ENCODE peak calls at places on chromosomes 13 and 19, in ten cellular contexts. O is PC-3, F is AG09309, N is thoracic aorta, M is B cell, A is psoas muscle, Y is colonic mucosa, T is tibial nerve, X is AG09319, S is AG04450. I is an unnamed sample.

GRCh38 chr19:10505583-10506229 is 2.5 kb upstream of the KEAP1 start:
- DNase-seq in O (peak; percentile 79), F (no peak), N (peak; percentile 25), M (peak; percentile 80), A (peak; percentile 75), Y (peak; percentile 87), T (peak; percentile 81), X (no peak), S (no peak), I (peak; percentile 52)

GRCh38 chr13:27833206-27833605 is 40.9 kb downstream of the GSX1 start:
- DNase-seq in O (no peak), F (no peak), N (no peak), M (no peak), A (no peak), Y (no peak), T (no peak), X (no peak), S (no peak), I (no peak)

GRCh38 chr13:52162279-52163101 is 3.1 kb upstream of the NEK3 start:
- DNase-seq in O (peak; percentile 52), F (no peak), N (no peak), M (no peak), A (no peak), Y (no peak), T (no peak), X (no peak), S (no peak), I (no peak)

GRCh38 chr13:49308104-49308875 is 60.6 kb downstream of the CDADC1 start:
- DNase-seq in O (no peak), F (no peak), N (peak; percentile 73), M (no peak), A (peak; percentile 85), Y (peak; percentile 63), T (peak; percentile 89), X (peak; percentile 14), S (no peak), I (peak; percentile 44)

GRCh38 chr19:17419154-17419490 is 725 bp upstream of the MVB12A start:
- DNase-seq in O (no peak), F (no peak), N (no peak), M (no peak), A (no peak), Y (no peak), T (no peak), X (no peak), S (no peak), I (no peak)

GRCh38 chr19:39870171-39870971 is 24.2 kb upstream of the FBL start:
- DNase-seq in O (no peak), F (no peak), N (no peak), M (no peak), A (no peak), Y (no peak), T (no peak), X (no peak), S (no peak), I (no peak)

GRCh38 chr19:57789288-57789687 is 19.8 kb downstream of the ZNF586 start:
- DNase-seq in O (no peak), F (no peak), N (no peak), M (no peak), A (no peak), Y (no peak), T (no peak), X (no peak), S (no peak), I (no peak)

GRCh38 chr19:13118424-13119193 is 545 bp downstream of the NACC1 start:
- DNase-seq in O (peak; percentile 66), F (no peak), N (no peak), M (peak; percentile 39), A (peak; percentile 64), Y (peak; percentile 64), T (no peak), X (no peak), S (no peak), I (no peak)

GRCh38 chr13:103188688-103189326 is 122.6 kb upstream of the SLC10A2 start:
- DNase-seq in O (peak; percentile 48), F (no peak), N (no peak), M (peak; percentile 4), A (no peak), Y (no peak), T (no peak), X (no peak), S (no peak), I (no peak)
- TF ChIP-seq CTCF in O (peak; percentile 72), F (no peak), N (peak; percentile 22), M (peak; percentile 13), A (peak; percentile 25), Y (peak; percentile 41), T (peak; percentile 40), X (no peak), S (peak; percentile 32), I (peak; percentile 71)

GRCh38 chr13:111505175-111505777 is 184.8 kb downstream of the TEX29 start:
- DNase-seq in O (peak; percentile 5), F (no peak), N (no peak), M (no peak), A (no peak), Y (no peak), T (no peak), X (no peak), S (no peak), I (no peak)
- TF ChIP-seq CTCF in O (peak; percentile 47), F (no peak), N (no peak), M (no peak), A (peak; percentile 11), Y (no peak), T (no peak), X (no peak), S (no peak), I (no peak)

GRCh38 chr13:95226476-95226875 is 74.8 kb downstream of the ABCC4 start:
- DNase-seq in O (no peak), F (no peak), N (no peak), M (no peak), A (no peak), Y (no peak), T (no peak), X (no peak), S (no peak), I (no peak)

GRCh38 chr13:95224064-95224463 is 77.2 kb downstream of the ABCC4 start:
- DNase-seq in O (no peak), F (no peak), N (no peak), M (no peak), A (no peak), Y (no peak), T (no peak), X (no peak), S (no peak), I (no peak)

GRCh38 chr13:95226051-95226450 is 75.2 kb downstream of the ABCC4 start:
- DNase-seq in O (peak; percentile 63), F (no peak), N (no peak), M (no peak), A (no peak), Y (no peak), T (no peak), X (no peak), S (no peak), I (no peak)

GRCh38 chr13:95221991-95222732 is 79.1 kb downstream of the ABCC4 start:
- DNase-seq in O (no peak), F (no peak), N (no peak), M (no peak), A (no peak), Y (no peak), T (no peak), X (no peak), S (no peak), I (no peak)

DNA sequence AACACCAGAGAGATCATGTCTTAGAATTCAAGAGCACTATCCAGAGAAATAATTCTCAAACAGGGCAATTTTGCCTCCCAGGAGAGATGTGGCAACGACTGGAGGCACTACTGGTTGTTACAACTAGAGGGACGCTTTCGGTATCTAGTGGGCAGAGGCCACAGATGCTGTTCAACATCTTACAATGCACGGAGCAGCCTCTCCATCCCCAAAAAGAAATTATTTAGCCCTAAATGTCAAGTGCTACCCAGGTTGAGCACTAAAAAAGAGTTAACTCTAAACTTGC is 78.6 kb downstream of the ABCC4 start:
- DNase-seq in O (no peak), F (no peak), N (no peak), M (no peak), A (no peak), Y (no peak), T (no peak), X (no peak), S (no peak), I (no peak)
- TF ChIP-seq CTCF in O (no peak), F (no peak), N (no peak), M (no peak), A (no peak), Y (no peak), T (no peak), X (no peak), S (no peak), I (no peak)

GRCh38 chr19:49127674-49128544 is 8.6 kb downstream of the PPFIA3 start:
- DNase-seq in O (peak; percentile 90), F (peak; percentile 77), N (peak; percentile 83), M (peak; percentile 94), A (peak; percentile 96), Y (peak; percentile 98), T (peak; percentile 91), X (peak; percentile 92), S (peak; percentile 91), I (peak; percentile 96)
- TF ChIP-seq CTCF in O (no peak), F (no peak), N (no peak), M (no peak), A (no peak), Y (peak; percentile 15), T (no peak), X (peak; percentile 7), S (no peak), I (peak; percentile 16)

I was measured in dorsolateral prefrontal cortex.